ENCODE peak calls at places on chromosome 11, in five cellular contexts. H, B, M, U and G are unnamed samples. For H3K9me3, the result is how much of the 10 kb centered on the place peaks cover.

GRCh38 chr11:10973416-10973815 is 115.6 kb upstream of the ZBED5 start:
- DNase-seq in H (no peak), B (no peak), M (no peak), U (no peak), G (no peak)

GRCh38 chr11:42631223-42631843 is 680.5 kb upstream of the API5 start:
- DNase-seq in H (no peak), B (no peak), M (no peak), U (peak), G (no peak)

GRCh38 chr11:93500759-93501158 is 42.4 kb downstream of the SMCO4 start:
- DNase-seq in H (no peak), B (no peak), M (no peak), U (no peak), G (no peak)

GRCh38 chr11:359181-359714 is 10.1 kb upstream of the B4GALNT4 start:
- DNase-seq in H (no peak), B (no peak), M (no peak), U (no peak), G (peak)

GRCh38 chr11:33258631-33259184 is 1.5 kb downstream of the HIPK3 start:
- DNase-seq in H (no peak), B (no peak), M (no peak), U (peak), G (no peak)

GRCh38 chr11:10876168-10876567 is 18.3 kb upstream of the ZBED5 start:
- DNase-seq in H (no peak), B (no peak), M (no peak), U (no peak), G (no peak)

GRCh38 chr11:85923455-85923854 is 68.3 kb downstream of the CCDC83 start:
- DNase-seq in H (no peak), B (no peak), M (no peak), U (no peak), G (no peak)

GRCh38 chr11:113351061-113351460 is 36.5 kb upstream of the ANKK1 start:
- DNase-seq in H (no peak), B (no peak), M (no peak), U (no peak), G (no peak)

GRCh38 chr11:11428714-11429113 is 75.7 kb upstream of the CSNK2A3 start:
- DNase-seq in H (no peak), B (no peak), M (no peak), U (no peak), G (no peak)

GRCh38 chr11:46493786-46494185 is 100.0 kb downstream of the AMBRA1 start:
- DNase-seq in H (no peak), B (no peak), M (no peak), U (no peak), G (no peak)

GRCh38 chr11:121578216-121579063 is 125.7 kb upstream of the SORL1-AS1 start:
- DNase-seq in H (no peak), B (no peak), M (no peak), U (no peak), G (no peak)

GRCh38 chr11:123164732-123165450 is 30.2 kb downstream of the CLMP start:
- DNase-seq in H (no peak), B (no peak), M (no peak), U (no peak), G (no peak)

GRCh38 chr11:115653076-115653475 is 148.9 kb upstream of the CADM1 start:
- DNase-seq in H (no peak), B (no peak), M (no peak), U (no peak), G (no peak)

GRCh38 chr11:103806130-103806900 is 230.1 kb upstream of the DDI1 start:
- DNase-seq in H (no peak), B (no peak), M (no peak), U (peak), G (no peak)

GRCh38 chr11:57596266-57596885 is 1.1 kb upstream of the SERPING1 start:
- DNase-seq in H (no peak), B (no peak), M (no peak), U (no peak), G (no peak)

GRCh38 chr11:32448232-32448631 is 12.9 kb upstream of the WT1 start:
- DNase-seq in H (peak), B (no peak), M (no peak), U (no peak), G (no peak)

GRCh38 chr11:94664336-94664735 is 97.2 kb downstream of the PIWIL4 start:
- DNase-seq in H (no peak), B (no peak), M (no peak), U (no peak), G (no peak)

GRCh38 chr11:8033791-8034585 is 46.9 kb downstream of the EIF3F start:
- DNase-seq in H (no peak), B (no peak), M (no peak), U (no peak), G (no peak)

GRCh38 chr11:73218106-73218829 is at the start of gene P2RY2:
- DNase-seq in H (no peak), B (peak), M (peak), U (peak), G (no peak)

GRCh38 chr11:69301491-69302401 is 7.8 kb downstream of the MYEOV start:
- DNase-seq in H (no peak), B (peak), M (peak), U (peak), G (no peak)

GRCh38 chr11:4436424-4436823 is 12.7 kb upstream of the OR52K2 start:
- DNase-seq in H (no peak), B (no peak), M (no peak), U (no peak), G (no peak)

GRCh38 chr11:134701564-134702165 is 289.6 kb upstream of the B3GAT1 start:
- DNase-seq in H (no peak), B (no peak), M (peak), U (no peak), G (no peak)

GRCh38 chr11:121418625-121419114 is 33.4 kb upstream of the SORL1 start:
- DNase-seq in H (no peak), B (peak), M (no peak), U (peak), G (no peak)

GRCh38 chr11:77322926-77323590 is 21.6 kb upstream of the GDPD4 start:
- DNase-seq in H (no peak), B (no peak), M (no peak), U (no peak), G (no peak)

GRCh38 chr11:70812472-70812871 is 414.1 kb downstream of the CTTN start:
- DNase-seq in H (no peak), B (no peak), M (no peak), U (no peak), G (no peak)

GRCh38 chr11:70811483-70811882 is 413.2 kb downstream of the CTTN start:
- DNase-seq in H (no peak), B (no peak), M (no peak), U (no peak), G (no peak)

GRCh38 chr11:70811915-70812314 is 413.6 kb downstream of the CTTN start:
- DNase-seq in H (no peak), B (no peak), M (peak), U (no peak), G (no peak)

GRCh38 chr11:70808686-70809375 is 410.5 kb downstream of the CTTN start:
- DNase-seq in H (no peak), B (no peak), M (no peak), U (no peak), G (no peak)

GRCh38 chr11:70810131-70810530 is 411.8 kb downstream of the CTTN start:
- DNase-seq in H (no peak), B (no peak), M (no peak), U (no peak), G (no peak)
- H3K9me3 ChIP-seq in H (under half), B (under half), M (under half), U (under half), G (under half)

GRCh38 chr11:64239662-64240466 is 1.0 kb upstream of the FKBP2 start:
- DNase-seq in H (no peak), B (no peak), M (no peak), U (peak), G (no peak)

GRCh38 chr11:64238999-64239398 is 1.9 kb upstream of the FKBP2 start:
- DNase-seq in H (no peak), B (no peak), M (no peak), U (peak), G (no peak)

GRCh38 chr11:64241175-64241429 is 207 bp downstream of the FKBP2 start:
- DNase-seq in H (no peak), B (no peak), M (no peak), U (no peak), G (no peak)

GRCh38 chr11:64241430-64242153 is 697 bp downstream of the FKBP2 start:
- DNase-seq in H (peak), B (peak), M (peak), U (peak), G (peak)

DNA sequence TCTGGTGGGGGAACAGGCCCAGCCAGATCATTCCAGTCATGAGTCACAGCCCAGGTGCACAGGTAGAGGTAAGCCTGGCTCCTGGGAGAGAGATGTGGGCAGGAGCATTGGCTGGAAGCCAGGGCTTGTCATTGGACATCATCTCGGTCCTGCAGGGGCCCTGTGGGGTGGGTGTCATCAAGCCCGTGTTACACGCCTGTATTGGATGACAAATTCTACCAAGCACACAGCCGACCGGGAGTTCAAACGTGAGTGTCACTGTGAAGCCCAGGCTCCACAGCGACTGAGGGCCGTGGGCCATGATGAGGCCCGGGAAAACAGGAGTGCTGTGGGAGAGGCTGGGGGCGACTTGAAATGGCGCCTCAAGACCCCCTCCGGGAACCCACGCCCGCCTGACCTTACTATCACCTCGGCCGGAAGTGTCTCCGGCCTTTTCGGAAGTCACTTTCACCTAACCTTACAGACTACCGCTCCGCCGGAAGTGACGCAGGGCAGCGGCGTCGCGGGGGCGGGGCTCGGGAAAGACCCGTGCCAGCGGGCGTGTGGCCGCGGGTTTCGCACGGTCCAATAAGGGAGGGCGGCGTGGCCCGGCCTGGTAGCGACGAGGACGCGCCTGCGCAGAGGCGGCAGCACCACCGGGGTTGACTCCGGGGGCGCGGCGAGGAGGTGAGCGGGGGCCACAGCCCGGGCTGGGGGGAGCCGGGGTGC is at the start of gene FKBP2:
- DNase-seq in H (peak), B (peak), M (peak), U (peak), G (peak)
- TF ChIP-seq POLR2A in H (peak), B (peak), M (peak), U (peak), G (peak)

DNA sequence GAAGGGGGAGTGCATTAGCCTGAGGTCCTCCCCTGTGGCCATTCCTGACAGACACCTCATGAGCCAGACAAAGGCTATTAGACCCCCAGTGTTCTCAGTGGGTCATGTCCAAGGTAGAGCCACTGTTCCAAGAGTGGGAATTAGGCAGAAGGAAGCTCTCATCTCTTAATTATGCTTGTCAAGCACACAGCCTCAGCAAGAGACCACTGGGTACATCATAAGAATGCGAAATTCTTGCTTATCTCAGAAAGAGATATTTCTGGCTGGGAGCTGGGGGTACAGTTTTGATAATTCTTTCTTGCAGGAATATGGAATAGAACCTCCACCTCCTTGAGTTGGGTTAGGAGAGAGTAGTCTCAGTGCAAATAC is 1280.0 kb upstream of the CNTN5 start:
- DNase-seq in H (no peak), B (no peak), M (no peak), U (no peak), G (no peak)
- H3K9me3 ChIP-seq in H (under half), B (under half), M (under half), U (under half), G (under half)

GRCh38 chr11:64884019-64884418 is 5.6 kb upstream of the EHD1 start:
- DNase-seq in H (no peak), B (no peak), M (no peak), U (no peak), G (no peak)
- TF ChIP-seq POLR2A in H (no peak), B (no peak), M (no peak), U (no peak), G (no peak)

GRCh38 chr11:62087694-62088093 is 36.1 kb upstream of the INCENP start:
- DNase-seq in H (no peak), B (no peak), M (no peak), U (no peak), G (no peak)

DNA sequence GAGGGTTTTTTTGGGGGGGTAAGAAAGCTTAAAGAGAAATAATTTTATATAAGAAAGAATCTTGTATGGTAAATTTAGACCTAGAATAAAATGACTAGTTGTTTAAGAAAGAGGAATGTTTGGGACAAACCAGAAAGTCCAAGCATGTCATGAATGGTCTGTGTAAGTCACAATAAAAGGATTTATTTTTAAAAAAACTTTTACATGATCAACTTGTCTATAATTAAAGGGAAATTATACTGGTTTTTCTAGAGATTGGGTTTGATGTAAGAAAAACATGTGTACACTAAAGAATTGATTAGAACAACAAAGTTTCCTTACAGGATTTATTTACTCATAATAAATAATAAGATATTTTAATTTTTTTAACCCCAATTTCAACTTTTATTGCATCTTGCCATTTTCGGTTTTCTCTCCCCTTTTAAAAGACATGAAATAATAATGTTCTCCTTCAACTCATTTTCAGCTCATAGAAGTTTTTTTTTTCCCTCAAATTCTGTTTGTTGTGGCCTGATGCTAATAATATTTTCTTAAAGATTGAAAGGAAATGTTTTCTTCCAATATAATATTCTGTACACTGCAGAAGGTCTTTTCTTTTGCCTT is 35.4 kb upstream of the INCENP start:
- DNase-seq in H (no peak), B (no peak), M (no peak), U (no peak), G (no peak)
- H3K9me3 ChIP-seq in H (under half), B (under half), M (under half), U (under half), G (under half)

GRCh38 chr11:118908931-118909618 is 16.7 kb downstream of the BCL9L start:
- DNase-seq in H (peak), B (peak), M (peak), U (peak), G (no peak)

GRCh38 chr11:118911113-118911879 is 14.4 kb downstream of the BCL9L start:
- DNase-seq in H (peak), B (peak), M (no peak), U (no peak), G (peak)

GRCh38 chr11:118911880-118912741 is 13.6 kb downstream of the BCL9L start:
- DNase-seq in H (peak), B (peak), M (peak), U (peak), G (peak)

GRCh38 chr11:118909619-118910308 is 16.0 kb downstream of the BCL9L start:
- DNase-seq in H (no peak), B (no peak), M (peak), U (no peak), G (no peak)

DNA sequence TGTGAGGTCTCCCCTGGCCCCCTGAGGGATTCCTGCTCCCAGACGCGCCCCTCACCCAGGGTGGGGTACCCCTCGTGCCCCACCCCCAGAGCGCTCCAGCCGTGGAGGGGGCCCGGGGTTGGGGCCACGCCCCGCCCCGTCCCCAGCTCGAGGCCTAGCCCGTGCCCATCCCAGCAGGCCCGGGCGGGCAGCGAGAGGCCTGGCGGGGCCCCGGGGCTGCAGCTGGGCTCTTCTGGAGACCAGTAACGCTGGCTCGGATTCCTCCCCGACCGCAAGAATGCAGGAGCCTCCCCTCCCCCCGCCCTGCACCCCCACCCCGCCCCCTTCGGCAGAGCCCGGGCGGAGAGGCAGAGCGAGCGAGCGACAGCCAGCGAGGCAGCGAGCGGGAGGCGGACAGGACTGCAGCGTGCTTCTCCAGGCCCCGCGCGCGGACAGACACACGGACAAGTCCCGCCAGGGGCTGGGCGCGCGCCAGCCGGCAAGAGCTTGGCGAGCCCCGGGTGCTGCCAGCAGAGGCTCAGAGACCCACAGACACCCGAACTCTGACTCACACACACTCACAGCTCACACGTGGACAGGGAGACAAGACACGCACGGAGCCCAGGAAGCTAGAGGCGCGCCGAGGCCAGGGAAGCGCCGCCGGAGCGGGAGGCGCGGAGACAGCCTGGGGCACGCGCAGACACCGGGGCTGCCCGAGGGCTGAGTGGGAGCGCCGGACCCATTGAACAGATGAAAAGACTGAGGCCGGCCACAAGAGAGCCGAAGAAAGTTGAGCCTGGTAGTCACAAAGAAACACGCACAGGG is 15.2 kb downstream of the BCL9L start:
- DNase-seq in H (peak), B (peak), M (peak), U (peak), G (no peak)
- TF ChIP-seq POLR2A in H (peak), B (no peak), M (no peak), U (no peak), G (no peak)

GRCh38 chr11:2631161-2631560 is 68.6 kb downstream of the KCNQ1OT1 start:
- DNase-seq in H (no peak), B (no peak), M (no peak), U (no peak), G (no peak)
- H3K9me3 ChIP-seq in H (under half), B (under half), M (under half), U (under half), G (under half)

GRCh38 chr11:23404225-23405160 is 544.2 kb upstream of the CCDC179 start:
- DNase-seq in H (peak), B (no peak), M (no peak), U (no peak), G (no peak)
- TF ChIP-seq POLR2A in H (no peak), B (no peak), M (no peak), U (no peak), G (no peak)